ENCODE peak calls at places on chromosomes 5 and 9, in four cellular contexts. U is breast epithelium, B is HCT116, N is GM23338. Z is an unnamed sample.

GRCh38 chr5:168481330-168481788 is 4.9 kb upstream of the RARS1 start:
- DNase-seq in U (no peak), B (no peak), N (peak), Z (no peak)

GRCh38 chr5:63959177-63959982 is 2.9 kb downstream of the HTR1A start:
- DNase-seq in U (no peak), N (peak), B (no peak), Z (no peak)

GRCh38 chr5:168552146-168552545 is 23.0 kb downstream of the FBLL1 start:
- DNase-seq in N (no peak), U (no peak), B (no peak), Z (peak)

GRCh38 chr9:37559125-37559524 is 17.1 kb downstream of the FBXO10 start:
- DNase-seq in N (peak), U (no peak), B (no peak), Z (no peak)

GRCh38 chr9:87270241-87271234 is 227.1 kb upstream of the DAPK1 start:
- DNase-seq in B (no peak), U (no peak), N (peak), Z (peak)

GRCh38 chr5:172805736-172806255 is 28.3 kb upstream of the ERGIC1 start:
- DNase-seq in U (no peak), N (no peak), B (no peak), Z (no peak)

GRCh38 chr5:149732500-149733128 is 2.5 kb downstream of the PPARGC1B start:
- DNase-seq in B (no peak), U (no peak), N (peak), Z (no peak)

GRCh38 chr5:74311961-74312360 is 328.6 kb downstream of the ENC1 start:
- DNase-seq in B (no peak), N (no peak), U (no peak), Z (no peak)

GRCh38 chr9:131333771-131334567 is 44.4 kb downstream of the PLPP7 start:
- DNase-seq in N (no peak), B (no peak), U (no peak), Z (no peak)

GRCh38 chr9:116476935-116477381 is 210.1 kb upstream of the TRIM32 start:
- DNase-seq in B (no peak), N (no peak), U (no peak), Z (no peak)

GRCh38 chr5:77029376-77029885 is 773 bp upstream of the AGGF1 start:
- DNase-seq in N (no peak), B (no peak), U (no peak), Z (no peak)

GRCh38 chr9:119453980-119454379 is 84.7 kb upstream of the BRINP1 start:
- DNase-seq in B (no peak), U (no peak), N (no peak), Z (no peak)

GRCh38 chr9:127422787-127423186 is 1.4 kb upstream of the ZNF79 start:
- DNase-seq in U (no peak), B (no peak), N (no peak), Z (no peak)

GRCh38 chr5:98794001-98794400 is 20.5 kb downstream of the RGMB start:
- DNase-seq in N (no peak), U (no peak), B (no peak), Z (no peak)

GRCh38 chr5:98795243-98795642 is 21.8 kb downstream of the RGMB start:
- DNase-seq in U (no peak), B (no peak), N (no peak), Z (no peak)

GRCh38 chr5:98794414-98795080 is 21.1 kb downstream of the RGMB start:
- DNase-seq in B (no peak), N (no peak), U (no peak), Z (no peak)

GRCh38 chr5:98791928-98792580 is 18.6 kb downstream of the RGMB start:
- DNase-seq in N (no peak), U (no peak), B (no peak), Z (no peak)

DNA sequence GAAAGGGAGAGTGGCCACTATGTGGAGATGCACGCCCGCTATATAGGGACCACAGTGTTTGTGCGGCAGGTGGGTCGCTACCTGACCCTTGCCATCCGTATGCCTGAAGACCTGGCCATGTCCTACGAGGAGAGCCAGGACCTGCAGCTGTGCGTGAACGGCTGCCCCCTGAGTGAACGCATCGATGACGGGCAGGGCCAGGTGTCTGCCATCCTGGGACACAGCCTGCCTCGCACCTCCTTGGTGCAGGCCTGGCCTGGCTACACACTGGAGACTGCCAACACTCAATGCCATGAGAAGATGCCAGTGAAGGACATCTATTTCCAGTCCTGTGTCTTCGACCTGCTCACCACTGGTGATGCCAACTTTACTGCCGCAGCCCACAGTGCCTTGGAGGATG is 19.8 kb downstream of the RGMB start:
- DNase-seq in B (no peak), U (no peak), N (no peak), Z (no peak)
- TF ChIP-seq POLR2AphosphoS5 in B (no peak), U (no peak), N (peak), Z (no peak)

GRCh38 chr9:110543631-110544051 is 35.9 kb downstream of the SVEP1 start:
- DNase-seq in B (no peak), U (no peak), N (peak), Z (peak)

GRCh38 chr9:110545705-110546104 is 33.8 kb downstream of the SVEP1 start:
- DNase-seq in B (no peak), N (no peak), U (no peak), Z (no peak)

GRCh38 chr9:110538621-110539020 is 40.9 kb downstream of the SVEP1 start:
- DNase-seq in B (no peak), U (no peak), N (no peak), Z (no peak)

GRCh38 chr9:110538169-110538568 is 41.4 kb downstream of the SVEP1 start:
- DNase-seq in N (no peak), U (no peak), B (no peak), Z (no peak)

GRCh38 chr9:110541950-110542349 is 37.6 kb downstream of the SVEP1 start:
- DNase-seq in U (no peak), N (no peak), B (no peak), Z (no peak)
- H3K27ac ChIP-seq in U (no peak), N (no peak), B (no peak), Z (no peak)

GRCh38 chr9:90838098-90838497 is 36.5 kb downstream of the SYK start:
- DNase-seq in U (no peak), N (peak), B (no peak), Z (no peak)

GRCh38 chr9:90839183-90839582 is 37.6 kb downstream of the SYK start:
- DNase-seq in N (no peak), U (no peak), B (no peak), Z (no peak)

GRCh38 chr9:90836396-90837080 is 34.9 kb downstream of the SYK start:
- DNase-seq in U (no peak), B (no peak), N (no peak), Z (no peak)

GRCh38 chr9:90841213-90841612 is 39.6 kb downstream of the SYK start:
- DNase-seq in U (no peak), N (no peak), B (no peak), Z (no peak)

DNA sequence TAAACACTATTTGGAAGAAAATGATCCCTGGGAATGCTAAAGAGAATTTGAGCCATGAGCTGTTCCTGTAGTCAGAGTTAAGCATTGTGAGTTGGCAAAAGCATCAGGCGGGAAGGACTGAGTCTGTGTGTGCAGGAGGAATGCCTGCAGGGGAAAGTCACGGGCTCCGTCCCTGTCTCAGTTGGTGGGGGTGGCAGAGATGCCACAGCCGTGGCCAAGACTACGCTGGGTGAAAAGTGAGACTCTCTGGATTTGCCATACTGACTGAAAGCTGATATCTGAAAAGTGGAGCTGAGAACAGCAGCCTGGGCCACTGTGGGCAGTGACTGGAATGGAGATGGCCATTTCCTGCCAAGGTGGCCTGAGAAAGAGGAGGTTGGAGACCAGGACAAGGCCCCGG is 37.1 kb downstream of the SYK start:
- DNase-seq in N (no peak), B (no peak), U (no peak), Z (no peak)
- H3K4me3 ChIP-seq in N (no peak), B (no peak), U (no peak), Z (no peak)

DNA sequence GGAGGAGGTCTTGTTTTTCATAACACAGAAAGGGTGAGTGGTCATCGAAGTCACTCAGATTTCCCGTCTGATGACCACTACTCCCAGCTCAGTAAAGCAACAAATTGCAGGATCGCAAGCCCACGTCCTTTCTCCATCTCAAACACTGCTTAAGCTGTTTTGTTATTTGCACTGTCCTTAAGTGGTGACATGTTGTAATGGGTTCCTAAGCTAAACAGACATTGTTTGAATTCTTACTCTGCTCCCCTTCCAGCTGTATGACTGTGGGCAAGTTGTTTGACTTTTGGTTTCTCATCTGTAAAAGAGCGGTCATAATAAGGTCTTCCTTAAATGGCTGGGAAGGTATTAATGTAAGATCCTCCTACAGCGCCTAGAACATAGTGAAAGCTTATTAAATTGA is 62.8 kb upstream of the EQTN start:
- DNase-seq in N (no peak), B (no peak), U (no peak), Z (no peak)
- TF ChIP-seq POLR2AphosphoS5 in N (no peak), B (no peak), U (no peak), Z (no peak)

GRCh38 chr5:146390469-146390868 is 51.8 kb downstream of the POU4F3 start:
- DNase-seq in N (peak), U (no peak), B (peak), Z (no peak)
- H3K27ac ChIP-seq in N (no peak), U (no peak), B (no peak), Z (no peak)